ENCODE peak calls at places on chromosomes 3 and 15, in nine cellular contexts. Y is CD8-positive, alpha-beta memory T cell; G is central memory CD4-positive, alpha-beta T cell; W is T1000; F is aorta; M is B cell; K is left cardiac atrium; X is NCI-H2171; B is cardiac muscle cell. Z is an unnamed sample.

GRCh38 chr15:55652363-55652762 is 64.2 kb upstream of the PYGO1 start:
- DNase-seq in Y (no peak), G (no peak), W (no peak), F (no peak), M (no peak), K (no peak), X (no peak), B (no peak), Z (no peak)

GRCh38 chr15:70596354-70597055 is 166.9 kb downstream of the UACA start:
- DNase-seq in Y (no peak), G (no peak), W (no peak), F (no peak), M (no peak), K (no peak), X (no peak), B (peak), Z (no peak)

GRCh38 chr15:59701880-59702279 is 12.8 kb upstream of the BNIP2 start:
- DNase-seq in Y (no peak), G (no peak), W (no peak), F (no peak), M (no peak), K (no peak), X (no peak), B (no peak), Z (no peak)

GRCh38 chr3:189316296-189317019 is 144.7 kb downstream of the TPRG1 start:
- DNase-seq in Y (no peak), G (no peak), W (no peak), F (no peak), M (no peak), K (no peak), X (no peak), B (no peak), Z (no peak)

GRCh38 chr3:190562866-190563525 is 49.1 kb downstream of the IL1RAP start:
- DNase-seq in Y (no peak), G (no peak), W (no peak), F (no peak), M (no peak), K (no peak), X (no peak), B (peak), Z (no peak)

GRCh38 chr15:99454941-99455795 is 110.6 kb upstream of the MEF2A start:
- DNase-seq in Y (no peak), G (no peak), W (peak), F (peak), M (no peak), K (peak), X (no peak), B (peak), Z (no peak)

GRCh38 chr3:147930417-147930816 is 521.3 kb downstream of the ZIC1 start:
- DNase-seq in Y (no peak), G (no peak), W (no peak), F (no peak), M (no peak), K (no peak), X (no peak), B (peak), Z (no peak)

GRCh38 chr3:126914226-126914625 is 68.7 kb upstream of the PLXNA1 start:
- DNase-seq in Y (no peak), G (no peak), W (no peak), F (peak), M (no peak), K (no peak), X (peak), B (no peak), Z (no peak)

GRCh38 chr3:31356941-31357340 is 175.8 kb upstream of the STT3B start:
- DNase-seq in Y (no peak), G (no peak), W (no peak), F (peak), M (no peak), K (peak), X (no peak), B (peak), Z (no peak)

GRCh38 chr15:29533667-29534066 is 264.0 kb upstream of the NSMCE3 start:
- DNase-seq in Y (no peak), G (no peak), W (no peak), F (no peak), M (no peak), K (no peak), X (no peak), B (peak), Z (no peak)

GRCh38 chr15:56772868-56773639 is 39.7 kb upstream of the ZNF280D start:
- DNase-seq in Y (no peak), G (no peak), W (no peak), F (no peak), M (no peak), K (no peak), X (no peak), B (peak), Z (no peak)

GRCh38 chr15:68620721-68621528 is 42.1 kb downstream of the CORO2B start:
- DNase-seq in Y (no peak), G (no peak), W (peak), F (peak), M (no peak), K (peak), X (peak), B (peak), Z (no peak)

GRCh38 chr3:13433931-13434330 is 13.8 kb upstream of the NUP210 start:
- DNase-seq in Y (no peak), G (no peak), W (no peak), F (no peak), M (no peak), K (no peak), X (no peak), B (no peak), Z (no peak)

GRCh38 chr3:140187648-140188221 is 252.8 kb downstream of the CLSTN2 start:
- DNase-seq in Y (no peak), G (no peak), W (no peak), F (no peak), M (no peak), K (no peak), X (no peak), B (no peak), Z (no peak)

GRCh38 chr15:76060098-76060989 is 559 bp downstream of the TMEM266 start:
- DNase-seq in Y (no peak), G (peak), W (no peak), F (no peak), M (peak), K (no peak), X (no peak), B (no peak), Z (peak)

GRCh38 chr3:188571531-188572115 is 417.7 kb downstream of the LPP start:
- DNase-seq in Y (no peak), G (no peak), W (no peak), F (no peak), M (no peak), K (no peak), X (no peak), B (no peak), Z (no peak)

GRCh38 chr3:121998588-121999473 is 23.2 kb downstream of the ILDR1 start:
- DNase-seq in Y (no peak), G (no peak), W (no peak), F (no peak), M (peak), K (no peak), X (no peak), B (peak), Z (no peak)

GRCh38 chr3:126937533-126938432 is 45.1 kb upstream of the PLXNA1 start:
- DNase-seq in Y (no peak), G (no peak), W (no peak), F (peak), M (no peak), K (peak), X (no peak), B (no peak), Z (no peak)

GRCh38 chr15:35771878-35772442 is 226.0 kb upstream of the DPH6 start:
- DNase-seq in Y (no peak), G (no peak), W (no peak), F (no peak), M (no peak), K (no peak), X (no peak), B (no peak), Z (no peak)

GRCh38 chr3:5806192-5806591 is 618.7 kb downstream of the EDEM1 start:
- DNase-seq in Y (no peak), G (no peak), W (no peak), F (no peak), M (peak), K (no peak), X (no peak), B (no peak), Z (no peak)

GRCh38 chr3:125025647-125026046 is 30.1 kb downstream of the HEG1 start:
- DNase-seq in Y (no peak), G (no peak), W (no peak), F (no peak), M (no peak), K (no peak), X (no peak), B (no peak), Z (no peak)

GRCh38 chr3:170640737-170641171 is 54.9 kb upstream of the SLC7A14 start:
- DNase-seq in Y (no peak), G (no peak), W (no peak), F (no peak), M (no peak), K (no peak), X (no peak), B (no peak), Z (no peak)

GRCh38 chr3:152328841-152329240 is 60.1 kb downstream of the MBNL1 start:
- DNase-seq in Y (no peak), G (no peak), W (no peak), F (no peak), M (no peak), K (no peak), X (no peak), B (peak), Z (no peak)

GRCh38 chr3:157065201-157065600 is 94.7 kb downstream of the CCNL1 start:
- DNase-seq in Y (no peak), G (no peak), W (no peak), F (no peak), M (no peak), K (no peak), X (no peak), B (no peak), Z (no peak)

GRCh38 chr15:74345051-74345450 is 22.4 kb downstream of the CYP11A1 start:
- DNase-seq in Y (no peak), G (no peak), W (no peak), F (no peak), M (no peak), K (no peak), X (no peak), B (peak), Z (no peak)

GRCh38 chr3:145395421-145395820 is 765.6 kb downstream of the PLOD2 start:
- DNase-seq in Y (no peak), G (no peak), W (no peak), F (no peak), M (no peak), K (no peak), X (no peak), B (no peak), Z (no peak)

GRCh38 chr15:72113347-72114031 is 4.5 kb downstream of the MYO9A start:
- DNase-seq in Y (no peak), G (no peak), W (no peak), F (no peak), M (no peak), K (no peak), X (no peak), B (no peak), Z (no peak)